ENCODE peak calls at places on chromosomes 13 and 19, in four cellular contexts. U is SK-N-SH; F is stimulated activated CD8-positive, alpha-beta memory T cell treated with anti-CD3 and anti-CD28 coated beads, Interleukin-2, amount 100 ng/mL, for 1 hour; I is activated T-cell treated with anti-CD3 and anti-CD28 coated beads, Interleukin-2, amount 50 U/mL, for 24 hours. N is an unnamed sample.

GRCh38 chr13:111115841-111116500 is 861 bp downstream of the ARHGEF7 start:
- DNase-seq in F (no peak), U (peak), I (no peak), N (peak)

GRCh38 chr13:72201726-72202125 is 334.7 kb upstream of the DACH1 start:
- DNase-seq in I (no peak), F (no peak), U (no peak), N (no peak)

GRCh38 chr13:113657851-113658741 is at the start of gene ATP4B:
- DNase-seq in F (no peak), U (peak), I (peak), N (no peak)

GRCh38 chr19:30898353-30899103 is 450.7 kb downstream of the TSHZ3 start:
- DNase-seq in F (no peak), U (no peak), I (no peak), N (no peak)

GRCh38 chr19:38930776-38931761 is at the start of gene MRPS12:
- DNase-seq in F (peak), I (no peak), U (peak), N (peak)

GRCh38 chr13:27131202-27131623 is 40.4 kb downstream of the USP12 start:
- DNase-seq in U (no peak), I (peak), F (peak), N (no peak)

GRCh38 chr13:65378943-65379519 is 1851.1 kb downstream of the PCDH9 start:
- DNase-seq in F (no peak), I (no peak), U (no peak), N (no peak)

GRCh38 chr13:74194856-74195255 is 60.7 kb upstream of the KLF12 start:
- DNase-seq in F (no peak), U (no peak), I (no peak), N (no peak)

GRCh38 chr13:96573563-96573962 is 420.7 kb downstream of the OXGR1 start:
- DNase-seq in U (no peak), F (no peak), I (no peak), N (no peak)